ENCODE peak calls at places on chromosome 7, in ten cellular contexts. H is RWPE2, E is BE2C, M is epithelial cell of esophagus, U is tibial artery, O is AG09309, D is MM.1S, T is fibroblast of lung, N is GM23338, A is thyroid gland. S is an unnamed sample.

GRCh38 chr7:101125989-101126650 is 784 bp upstream of the SERPINE1 start:
- DNase-seq in O (no peak), E (peak), H (peak), A (peak), T (no peak), N (no peak), M (peak), U (peak), D (no peak), S (no peak)

GRCh38 chr7:21580073-21580521 is 37.3 kb downstream of the DNAH11 start:
- DNase-seq in O (peak), N (no peak), T (peak), U (no peak), M (peak), A (no peak), E (no peak), H (no peak), D (peak), S (peak)

GRCh38 chr7:3910041-3910440 is 609.0 kb downstream of the SDK1 start:
- DNase-seq in U (no peak), O (no peak), M (no peak), E (no peak), D (no peak), H (no peak), T (no peak), A (no peak), N (no peak), S (no peak)

GRCh38 chr7:17939111-17939669 is 1.1 kb downstream of the SNX13 start:
- DNase-seq in U (no peak), H (no peak), T (peak), D (peak), M (peak), O (no peak), A (no peak), N (no peak), E (no peak), S (no peak)

GRCh38 chr7:35680403-35681013 is 14.4 kb downstream of the HERPUD2 start:
- DNase-seq in D (no peak), T (no peak), O (no peak), H (no peak), A (no peak), U (no peak), M (no peak), N (no peak), E (no peak), S (no peak)

GRCh38 chr7:23971031-23971430 is 261.0 kb downstream of the STK31 start:
- DNase-seq in D (no peak), A (no peak), O (peak), U (no peak), E (no peak), N (no peak), T (no peak), M (no peak), H (no peak), S (peak)

GRCh38 chr7:47088329-47089067 is 493.4 kb downstream of the TNS3 start:
- DNase-seq in H (no peak), T (peak), U (peak), M (peak), A (peak), O (no peak), E (peak), N (peak), D (peak), S (no peak)

GRCh38 chr7:311131-311680 is 21.2 kb downstream of the FOXL3 start:
- DNase-seq in U (no peak), M (no peak), A (no peak), H (peak), E (peak), O (no peak), D (no peak), T (no peak), N (no peak), S (no peak)

GRCh38 chr7:146961617-146962016 is 845.0 kb downstream of the CNTNAP2 start:
- DNase-seq in N (no peak), M (peak), H (no peak), E (no peak), T (peak), A (no peak), D (no peak), U (no peak), O (peak), S (no peak)

GRCh38 chr7:48035301-48035966 is at the start of gene C7orf57:
- DNase-seq in E (peak), O (no peak), T (peak), M (peak), A (peak), N (peak), H (peak), D (peak), U (peak), S (no peak)

GRCh38 chr7:142855401-142855743 is 496 bp downstream of the EPHB6 start:
- DNase-seq in A (no peak), H (no peak), M (no peak), T (peak), E (no peak), O (no peak), U (no peak), D (no peak), N (peak), S (no peak)

GRCh38 chr7:139541600-139542307 is 18.3 kb downstream of the CLEC2L start:
- DNase-seq in T (no peak), N (peak), A (no peak), H (no peak), E (no peak), O (no peak), D (no peak), M (no peak), U (no peak), S (no peak)

GRCh38 chr7:95527776-95528250 is 42.1 kb downstream of the ASB4 start:
- DNase-seq in O (no peak), M (no peak), T (no peak), U (no peak), A (no peak), E (no peak), H (no peak), D (no peak), N (peak), S (no peak)

GRCh38 chr7:79529214-79529895 is 75.9 kb upstream of the MAGI2 start:
- DNase-seq in U (no peak), O (no peak), E (no peak), M (no peak), A (no peak), T (peak), H (no peak), D (no peak), N (no peak), S (no peak)

GRCh38 chr7:80724249-80724871 is 85.9 kb downstream of the CD36 start:
- DNase-seq in U (no peak), H (no peak), O (peak), N (peak), E (no peak), D (no peak), T (peak), A (peak), M (no peak), S (peak)

GRCh38 chr7:2257651-2258050 is 15.6 kb downstream of the NUDT1 start:
- DNase-seq in T (no peak), N (no peak), E (no peak), U (no peak), A (no peak), O (no peak), H (no peak), D (no peak), M (no peak), S (no peak)

GRCh38 chr7:41809487-41810257 is 106.8 kb upstream of the INHBA start:
- DNase-seq in E (no peak), H (no peak), T (peak), N (no peak), A (no peak), U (no peak), O (peak), M (peak), D (no peak), S (no peak)

GRCh38 chr7:95596183-95597135 is at the start of gene PDK4:
- DNase-seq in H (peak), N (peak), U (peak), A (peak), M (peak), E (peak), O (no peak), T (peak), D (no peak), S (peak)

GRCh38 chr7:20798081-20798693 is 11.5 kb upstream of the SP8 start:
- DNase-seq in U (no peak), M (peak), T (no peak), A (peak), N (peak), E (peak), O (no peak), H (peak), D (peak), S (no peak)

GRCh38 chr7:93373537-93373936 is 141.4 kb downstream of the VPS50 start:
- DNase-seq in A (no peak), H (no peak), N (no peak), T (no peak), U (no peak), M (no peak), E (no peak), D (no peak), O (no peak), S (no peak)

GRCh38 chr7:149797771-149798170 is 24.4 kb upstream of the ZNF467 start:
- DNase-seq in N (no peak), H (no peak), T (no peak), A (no peak), M (no peak), E (no peak), U (no peak), D (no peak), O (no peak), S (no peak)

GRCh38 chr7:22386865-22387264 is 29.9 kb upstream of the RAPGEF5 start:
- DNase-seq in H (no peak), T (no peak), M (no peak), U (no peak), N (no peak), O (no peak), D (no peak), A (no peak), E (no peak), S (no peak)

GRCh38 chr7:155343150-155343549 is 45.5 kb downstream of the INSIG1 start:
- DNase-seq in E (no peak), N (no peak), U (no peak), O (no peak), H (no peak), M (no peak), D (no peak), T (no peak), A (no peak), S (no peak)

GRCh38 chr7:34036069-34036920 is 131.0 kb downstream of the BMPER start:
- DNase-seq in A (no peak), T (peak), U (no peak), E (no peak), M (peak), H (peak), D (no peak), O (no peak), N (no peak), S (no peak)

GRCh38 chr7:66146701-66147100 is 32.1 kb downstream of the CRCP start:
- DNase-seq in T (peak), A (no peak), U (no peak), N (no peak), E (peak), D (no peak), O (no peak), H (no peak), M (no peak), S (no peak)

GRCh38 chr7:55152490-55152889 is 133.7 kb downstream of the EGFR start:
- DNase-seq in E (no peak), N (no peak), D (no peak), O (no peak), A (no peak), H (no peak), M (no peak), U (no peak), T (no peak), S (no peak)

GRCh38 chr7:84247591-84247990 is 53.0 kb upstream of the SEMA3A start:
- DNase-seq in M (peak), O (no peak), E (no peak), U (no peak), T (peak), H (no peak), D (no peak), N (no peak), A (no peak), S (no peak)

GRCh38 chr7:128410092-128410665 is 397 bp upstream of the IMPDH1 start:
- DNase-seq in A (peak), O (peak), H (peak), M (peak), N (peak), E (peak), D (peak), U (no peak), T (peak), S (peak)

GRCh38 chr7:19442016-19442785 is 266.6 kb downstream of the POLR1F start:
- DNase-seq in H (no peak), T (peak), D (no peak), E (peak), M (peak), O (peak), A (no peak), U (no peak), N (peak), S (no peak)

GRCh38 chr7:27873981-27874957 is 134.3 kb downstream of the TAX1BP1 start:
- DNase-seq in E (no peak), O (no peak), M (no peak), A (peak), U (peak), H (no peak), T (peak), D (no peak), N (no peak), S (no peak)

GRCh38 chr7:29486191-29486700 is 77.4 kb upstream of the PRR15 start:
- DNase-seq in U (no peak), A (no peak), T (no peak), N (no peak), E (no peak), H (no peak), M (no peak), D (no peak), O (no peak), S (no peak)

GRCh38 chr7:20219446-20220292 is 2.5 kb upstream of the MACC1 start:
- DNase-seq in T (peak), A (peak), U (peak), H (no peak), M (peak), D (peak), O (peak), E (peak), N (peak), S (no peak)

GRCh38 chr7:1704326-1705241 is 34.5 kb downstream of the ELFN1 start:
- DNase-seq in D (no peak), A (no peak), H (peak), M (no peak), U (peak), O (no peak), N (no peak), E (no peak), T (no peak), S (no peak)

GRCh38 chr7:100768784-100769183 is 35.4 kb downstream of the ZAN start:
- DNase-seq in T (no peak), U (no peak), M (no peak), A (no peak), D (no peak), H (no peak), N (no peak), E (no peak), O (no peak), S (no peak)

GRCh38 chr7:69564454-69565417 is 33.5 kb upstream of the AUTS2 start:
- DNase-seq in U (no peak), A (peak), N (no peak), O (no peak), H (no peak), T (peak), D (no peak), M (no peak), E (peak), S (no peak)

GRCh38 chr7:32941996-32942782 is 15.1 kb upstream of the FKBP9 start:
- DNase-seq in D (no peak), U (peak), A (peak), T (peak), N (peak), M (peak), O (no peak), E (peak), H (peak), S (peak)

GRCh38 chr7:44959433-44959951 is 19.3 kb downstream of the MYO1G start:
- DNase-seq in U (peak), A (no peak), N (no peak), D (no peak), E (peak), H (peak), T (no peak), O (no peak), M (peak), S (no peak)
- H3K4me3 ChIP-seq in U (no peak), A (no peak), N (no peak), D (peak), E (no peak), H (no peak), T (no peak), O (no peak), M (no peak), S (no peak)

GRCh38 chr7:5636446-5636835 is 145.0 kb downstream of the RNF216 start:
- DNase-seq in D (no peak), E (no peak), T (no peak), M (no peak), H (no peak), O (no peak), U (no peak), A (no peak), N (peak), S (no peak)
- H3K4me3 ChIP-seq in D (no peak), E (no peak), T (no peak), M (no peak), H (no peak), O (no peak), U (no peak), A (no peak), N (no peak), S (no peak)

GRCh38 chr7:39525926-39526325 is 40.3 kb upstream of the YAE1 start:
- DNase-seq in A (no peak), N (no peak), D (no peak), E (no peak), M (peak), T (no peak), H (no peak), O (no peak), U (no peak), S (no peak)

GRCh38 chr7:39527296-39527695 is 38.9 kb upstream of the YAE1 start:
- DNase-seq in E (no peak), N (no peak), D (no peak), T (no peak), U (no peak), O (no peak), M (no peak), A (no peak), H (no peak), S (no peak)

GRCh38 chr7:39529582-39529981 is 36.6 kb upstream of the YAE1 start:
- DNase-seq in T (no peak), A (no peak), D (no peak), H (no peak), O (no peak), N (no peak), E (no peak), M (no peak), U (no peak), S (no peak)

GRCh38 chr7:39526676-39527075 is 39.5 kb upstream of the YAE1 start:
- DNase-seq in M (no peak), N (no peak), H (no peak), T (no peak), O (no peak), E (no peak), A (no peak), D (no peak), U (no peak), S (no peak)

GRCh38 chr7:39527951-39528350 is 38.3 kb upstream of the YAE1 start:
- DNase-seq in T (peak), U (no peak), D (no peak), H (no peak), A (no peak), M (peak), O (no peak), E (no peak), N (no peak), S (no peak)
- H3K4me3 ChIP-seq in T (no peak), U (no peak), D (no peak), H (no peak), A (no peak), M (no peak), O (no peak), E (no peak), N (no peak), S (no peak)

GRCh38 chr7:90212149-90212495 is 582 bp downstream of the STEAP2 start:
- DNase-seq in M (no peak), O (no peak), E (no peak), A (no peak), T (no peak), H (no peak), U (no peak), D (no peak), N (peak), S (no peak)

GRCh38 chr7:90210475-90210874 is 1.1 kb upstream of the STEAP2 start:
- DNase-seq in N (no peak), E (no peak), H (no peak), D (no peak), O (no peak), T (no peak), M (no peak), A (no peak), U (no peak), S (no peak)

GRCh38 chr7:90209776-90210175 is 1.8 kb upstream of the STEAP2 start:
- DNase-seq in E (no peak), U (no peak), D (no peak), T (peak), O (no peak), A (no peak), M (peak), N (no peak), H (no peak), S (no peak)

GRCh38 chr7:90211391-90212148 is at the start of gene STEAP2:
- DNase-seq in A (peak), H (peak), D (peak), U (peak), O (peak), E (peak), T (peak), M (peak), N (peak), S (peak)

GRCh38 chr7:90210925-90211324 is 615 bp upstream of the STEAP2 start:
- DNase-seq in A (no peak), N (peak), O (no peak), U (no peak), E (no peak), D (no peak), T (no peak), H (no peak), M (no peak), S (no peak)
- H3K4me3 ChIP-seq in A (peak), N (peak), O (peak), U (peak), E (no peak), D (peak), T (peak), H (peak), M (peak), S (peak)